ENCODE peak calls at places on chromosome 12, in eight cellular contexts. One of them, this sample, is unnamed.

GRCh38 chr12:74021937-74022336 is 515.7 kb upstream of the ATXN7L3B start:
- DNase-seq in M059J: peak; percentile 50
- DNase-seq in cardiac muscle cell: peak; percentile 76
- DNase-seq in SW480: peak; percentile 57
- DNase-seq in activated T-cell treated with anti-CD3 and anti-CD28 coated beads, Interleukin-2, amount 50 U/mL, for 72 hours: peak; percentile 17
- DNase-seq in COR-L47: peak; percentile 2
- DNase-seq in BJ: no peak
- DNase-seq in LNCaP clone FGC: peak; percentile 46
- DNase-seq in this sample: peak; percentile 34

GRCh38 chr12:117045998-117046374 is 53.2 kb downstream of the TESC start:
- DNase-seq in cardiac muscle cell: no peak
- DNase-seq in activated T-cell treated with anti-CD3 and anti-CD28 coated beads, Interleukin-2, amount 50 U/mL, for 72 hours: no peak
- DNase-seq in SW480: no peak
- DNase-seq in LNCaP clone FGC: no peak
- DNase-seq in BJ: no peak
- DNase-seq in M059J: no peak
- DNase-seq in COR-L47: no peak
- DNase-seq in this sample: no peak

GRCh38 chr12:111596985-111597730 is 2.0 kb downstream of the ATXN2 start:
- DNase-seq in BJ: no peak
- DNase-seq in LNCaP clone FGC: peak; percentile 65
- DNase-seq in COR-L47: peak; percentile 25
- DNase-seq in cardiac muscle cell: peak; percentile 77
- DNase-seq in activated T-cell treated with anti-CD3 and anti-CD28 coated beads, Interleukin-2, amount 50 U/mL, for 72 hours: peak; percentile 21
- DNase-seq in SW480: peak; percentile 84
- DNase-seq in M059J: peak; percentile 84
- DNase-seq in this sample: peak; percentile 39

GRCh38 chr12:66189476-66189823 is 436 bp downstream of the IRAK3 start:
- DNase-seq in activated T-cell treated with anti-CD3 and anti-CD28 coated beads, Interleukin-2, amount 50 U/mL, for 72 hours: no peak
- DNase-seq in LNCaP clone FGC: no peak
- DNase-seq in SW480: no peak
- DNase-seq in cardiac muscle cell: no peak
- DNase-seq in COR-L47: no peak
- DNase-seq in BJ: no peak
- DNase-seq in M059J: no peak
- DNase-seq in this sample: no peak

GRCh38 chr12:5567021-5567744 is 135.3 kb downstream of the NTF3 start:
- DNase-seq in M059J: no peak
- DNase-seq in activated T-cell treated with anti-CD3 and anti-CD28 coated beads, Interleukin-2, amount 50 U/mL, for 72 hours: no peak
- DNase-seq in cardiac muscle cell: no peak
- DNase-seq in BJ: no peak
- DNase-seq in SW480: no peak
- DNase-seq in COR-L47: no peak
- DNase-seq in LNCaP clone FGC: no peak
- DNase-seq in this sample: no peak

GRCh38 chr12:8127138-8127537 is 3.7 kb downstream of the CLEC4A start:
- DNase-seq in activated T-cell treated with anti-CD3 and anti-CD28 coated beads, Interleukin-2, amount 50 U/mL, for 72 hours: no peak
- DNase-seq in M059J: no peak
- DNase-seq in cardiac muscle cell: no peak
- DNase-seq in COR-L47: no peak
- DNase-seq in LNCaP clone FGC: no peak
- DNase-seq in SW480: no peak
- DNase-seq in BJ: no peak
- DNase-seq in this sample: no peak

GRCh38 chr12:128617304-128617833 is 206.4 kb downstream of the SLC15A4 start:
- DNase-seq in COR-L47: no peak
- DNase-seq in activated T-cell treated with anti-CD3 and anti-CD28 coated beads, Interleukin-2, amount 50 U/mL, for 72 hours: no peak
- DNase-seq in BJ: no peak
- DNase-seq in SW480: no peak
- DNase-seq in LNCaP clone FGC: no peak
- DNase-seq in M059J: no peak
- DNase-seq in cardiac muscle cell: no peak
- DNase-seq in this sample: no peak

GRCh38 chr12:55072093-55072492 is 52.3 kb downstream of the NEUROD4 start:
- DNase-seq in LNCaP clone FGC: peak; percentile 7
- DNase-seq in BJ: no peak
- DNase-seq in activated T-cell treated with anti-CD3 and anti-CD28 coated beads, Interleukin-2, amount 50 U/mL, for 72 hours: peak; percentile 75
- DNase-seq in COR-L47: no peak
- DNase-seq in SW480: peak; percentile 20
- DNase-seq in M059J: peak; percentile 24
- DNase-seq in cardiac muscle cell: peak; percentile 20
- DNase-seq in this sample: peak; percentile 36

GRCh38 chr12:2543801-2544200 is 251.0 kb upstream of the FKBP4 start:
- DNase-seq in BJ: no peak
- DNase-seq in cardiac muscle cell: no peak
- DNase-seq in activated T-cell treated with anti-CD3 and anti-CD28 coated beads, Interleukin-2, amount 50 U/mL, for 72 hours: peak; percentile 34
- DNase-seq in LNCaP clone FGC: no peak
- DNase-seq in SW480: no peak
- DNase-seq in M059J: no peak
- DNase-seq in COR-L47: no peak
- DNase-seq in this sample: no peak

GRCh38 chr12:67747869-67748760 is 99.6 kb downstream of the DYRK2 start:
- DNase-seq in cardiac muscle cell: no peak
- DNase-seq in activated T-cell treated with anti-CD3 and anti-CD28 coated beads, Interleukin-2, amount 50 U/mL, for 72 hours: no peak
- DNase-seq in COR-L47: no peak
- DNase-seq in M059J: peak; percentile 71
- DNase-seq in LNCaP clone FGC: no peak
- DNase-seq in BJ: no peak
- DNase-seq in SW480: peak; percentile 63
- DNase-seq in this sample: no peak

GRCh38 chr12:67579662-67580003 is 68.9 kb upstream of the DYRK2 start:
- DNase-seq in LNCaP clone FGC: no peak
- DNase-seq in COR-L47: no peak
- DNase-seq in activated T-cell treated with anti-CD3 and anti-CD28 coated beads, Interleukin-2, amount 50 U/mL, for 72 hours: no peak
- DNase-seq in BJ: no peak
- DNase-seq in M059J: no peak
- DNase-seq in SW480: no peak
- DNase-seq in cardiac muscle cell: no peak
- DNase-seq in this sample: no peak

GRCh38 chr12:1918081-1918874 is at the start of gene CACNA2D4:
- DNase-seq in activated T-cell treated with anti-CD3 and anti-CD28 coated beads, Interleukin-2, amount 50 U/mL, for 72 hours: no peak
- DNase-seq in M059J: no peak
- DNase-seq in BJ: no peak
- DNase-seq in cardiac muscle cell: no peak
- DNase-seq in LNCaP clone FGC: no peak
- DNase-seq in COR-L47: no peak
- DNase-seq in SW480: no peak
- DNase-seq in this sample: peak; percentile 12

GRCh38 chr12:53292441-53292840 is 2.9 kb upstream of the PFDN5 start:
- DNase-seq in COR-L47: peak; percentile 87
- DNase-seq in BJ: no peak
- DNase-seq in SW480: no peak
- DNase-seq in activated T-cell treated with anti-CD3 and anti-CD28 coated beads, Interleukin-2, amount 50 U/mL, for 72 hours: no peak
- DNase-seq in LNCaP clone FGC: no peak
- DNase-seq in M059J: no peak
- DNase-seq in cardiac muscle cell: no peak
- DNase-seq in this sample: no peak